ENCODE peak calls at places on chromosomes 4 and X, in six cellular contexts. X is AML-193; H is astrocyte of the spinal cord; N is activated naive CD4-positive, alpha-beta T cell treated with Interleukin-2 at 50 U/mL for 16 hours; I is iris pigment epithelial cell; Q is Karpas-422. D is an unnamed sample.

GRCh38 chr4:185127021-185127925 is 15.8 kb upstream of the SLC25A4 start:
- DNase-seq in X (no peak), H (no peak), N (no peak), I (peak), Q (no peak), D (no peak)

GRCh38 chr4:100042235-100042634 is 92.2 kb upstream of the H2AZ1 start:
- DNase-seq in X (peak), H (no peak), N (no peak), I (peak), Q (no peak), D (no peak)

GRCh38 chrX:79195027-79195426 is 50.5 kb downstream of the GPR174 start:
- DNase-seq in X (no peak), H (no peak), N (no peak), I (no peak), Q (no peak), D (no peak)

GRCh38 chr4:37902738-37903693 is 12.1 kb downstream of the TBC1D1 start:
- DNase-seq in X (no peak), H (no peak), N (no peak), I (no peak), Q (no peak), D (no peak)

GRCh38 chrX:110131031-110131430 is 128.1 kb downstream of the TMEM164 start:
- DNase-seq in X (no peak), H (no peak), N (no peak), I (no peak), Q (no peak), D (no peak)

GRCh38 chr4:156638925-156639605 is 332.5 kb downstream of the PDGFC start:
- DNase-seq in X (no peak), H (peak), N (no peak), I (peak), Q (no peak), D (no peak)

GRCh38 chrX:24169211-24169610 is 19.7 kb downstream of the ZFX start:
- DNase-seq in X (no peak), H (no peak), N (no peak), I (no peak), Q (peak), D (no peak)

GRCh38 chrX:153871946-153872878 is 13.8 kb downstream of the L1CAM start:
- DNase-seq in X (no peak), H (no peak), N (no peak), I (no peak), Q (no peak), D (no peak)

GRCh38 chr4:5385741-5386251 is 322.6 kb downstream of the EVC2 start:
- DNase-seq in X (no peak), H (no peak), N (no peak), I (no peak), Q (no peak), D (no peak)

GRCh38 chrX:18899796-18900380 is 84.0 kb downstream of the PHKA2 start:
- DNase-seq in X (no peak), H (peak), N (no peak), I (no peak), Q (no peak), D (no peak)

GRCh38 chrX:83512111-83512510 is 4.0 kb downstream of the POU3F4 start:
- DNase-seq in X (no peak), H (peak), N (no peak), I (no peak), Q (no peak), D (no peak)

GRCh38 chrX:23338334-23338733 is 3.7 kb downstream of the PTCHD1 start:
- DNase-seq in X (no peak), H (no peak), N (no peak), I (no peak), Q (no peak), D (no peak)

GRCh38 chr4:2936773-2937145 is 26.4 kb downstream of the NOP14 start:
- DNase-seq in X (no peak), H (peak), N (peak), I (peak), Q (peak), D (no peak)

GRCh38 chr4:39514888-39515401 is 12.3 kb downstream of the UGDH start:
- DNase-seq in X (no peak), H (peak), N (no peak), I (peak), Q (no peak), D (no peak)

GRCh38 chr4:7900351-7900750 is 39.3 kb downstream of the AFAP1 start:
- DNase-seq in X (no peak), H (peak), N (no peak), I (no peak), Q (no peak), D (no peak)

GRCh38 chrX:13898084-13898483 is 81.2 kb upstream of the GPM6B start:
- DNase-seq in X (no peak), H (no peak), N (no peak), I (peak), Q (peak), D (peak)

GRCh38 chr4:73417973-73418372 is 13.9 kb downstream of the ALB start:
- DNase-seq in X (no peak), H (peak), N (no peak), I (peak), Q (no peak), D (no peak)

GRCh38 chr4:27084685-27085356 is 224.2 kb downstream of the STIM2 start:
- DNase-seq in X (no peak), H (peak), N (peak), I (peak), Q (no peak), D (no peak)

GRCh38 chrX:26262121-26262523 is 46.2 kb downstream of the MAGEB5 start:
- DNase-seq in X (no peak), H (peak), N (no peak), I (peak), Q (no peak), D (no peak)

GRCh38 chr4:14072506-14072905 is 445.0 kb upstream of the BOD1L1 start:
- DNase-seq in X (no peak), H (no peak), N (no peak), I (no peak), Q (no peak), D (no peak)

GRCh38 chr4:52107336-52107735 is 56.2 kb downstream of the SPATA18 start:
- DNase-seq in X (no peak), H (peak), N (no peak), I (peak), Q (no peak), D (no peak)

D was measured in foreskin melanocyte.